ENCODE peak calls at places on chromosomes 5 and 9, in nine cellular contexts. E is endothelial cell; Z is T-helper 1 cell; L is tibial nerve; C is GM23338; T is adipocyte; R is suprapubic skin; F is activated T-helper 1 cell treated with anti-CD3 and anti-CD28 coated beads, Interleukin-12 subunit alpha, Interleukin-12 subunit beta, Interleukin-2, Interleukin-4 antibody, amounts not matched to agents 30 ng/mL and 10 ng/mL and 1 ng/mL, durations not matched to agents 14 hours and 24 hours and 36 hours; U is T-helper 2 cell. P is an unnamed sample.

GRCh38 chr9:127543221-127543620 is 68.9 kb upstream of the STXBP1 start:
- DNase-seq in F (no peak), E (no peak), U (no peak), L (no peak), T (no peak), R (no peak), Z (no peak), C (no peak), P (no peak)

GRCh38 chr9:100074093-100074492 is 24.7 kb downstream of the ERP44 start:
- DNase-seq in U (no peak), C (no peak), E (no peak), T (no peak), L (no peak), F (no peak), Z (no peak), R (no peak), P (no peak)

GRCh38 chr5:55306641-55307382 is 682 bp downstream of the DHX29 start:
- DNase-seq in C (no peak), U (no peak), F (no peak), T (peak; percentile 24), L (no peak), E (no peak), R (no peak), Z (no peak), P (no peak)

GRCh38 chr9:95409650-95410426 is 92.3 kb upstream of the FANCC start:
- DNase-seq in F (no peak), C (no peak), U (no peak), Z (no peak), T (peak; percentile 96), E (no peak), L (no peak), R (no peak), P (no peak)

GRCh38 chr5:175129619-175130018 is 314.4 kb downstream of the DRD1 start:
- DNase-seq in R (no peak), C (no peak), T (no peak), F (no peak), L (no peak), Z (no peak), U (no peak), E (no peak), P (no peak)

GRCh38 chr5:27403248-27403882 is 365.0 kb upstream of the CDH9 start:
- DNase-seq in E (no peak), U (no peak), R (no peak), C (peak; percentile 4), T (peak; percentile 3), F (no peak), L (no peak), Z (no peak), P (no peak)

GRCh38 chr5:143495124-143495523 is 91.6 kb upstream of the NR3C1 start:
- DNase-seq in T (peak; percentile 80), Z (no peak), E (no peak), U (no peak), C (no peak), F (no peak), R (no peak), L (no peak), P (no peak)

GRCh38 chr9:27162045-27162444 is 53.0 kb downstream of the TEK start:
- DNase-seq in E (no peak), F (no peak), Z (no peak), U (no peak), R (no peak), L (no peak), T (peak; percentile 47), C (no peak), P (no peak)

GRCh38 chr9:101706261-101706798 is 32.1 kb downstream of the GRIN3A start:
- DNase-seq in E (no peak), U (no peak), L (no peak), F (no peak), C (peak; percentile 10), Z (no peak), R (no peak), T (no peak), P (no peak)

GRCh38 chr5:38445374-38446028 is 110.9 kb downstream of the LIFR start:
- DNase-seq in C (no peak), U (no peak), E (no peak), R (no peak), L (peak; percentile 55), F (no peak), Z (no peak), T (no peak), P (no peak)

GRCh38 chr9:105158898-105159297 is 85.6 kb upstream of the SLC44A1 start:
- DNase-seq in U (no peak), T (no peak), R (no peak), Z (no peak), E (no peak), L (no peak), C (no peak), F (no peak), P (no peak)

GRCh38 chr5:38465702-38466443 is 90.6 kb downstream of the LIFR start:
- DNase-seq in U (no peak), Z (no peak), C (no peak), T (no peak), E (no peak), L (no peak), R (no peak), F (no peak), P (no peak)

GRCh38 chr5:57693488-57694305 is 211.1 kb upstream of the ACTBL2 start:
- DNase-seq in E (no peak), U (no peak), R (no peak), F (no peak), C (peak; percentile 13), T (peak; percentile 55), Z (no peak), L (no peak), P (no peak)

GRCh38 chr5:130323804-130324454 is 419.7 kb downstream of the CHSY3 start:
- DNase-seq in R (no peak), T (no peak), Z (no peak), F (no peak), E (no peak), L (no peak), C (no peak), U (no peak), P (no peak)

GRCh38 chr5:122766130-122766529 is 8.8 kb upstream of the SNX2 start:
- DNase-seq in L (no peak), T (no peak), F (no peak), Z (no peak), U (no peak), R (no peak), C (no peak), E (no peak), P (no peak)

GRCh38 chr9:27109621-27110020 is 596 bp downstream of the TEK start:
- DNase-seq in Z (no peak), L (no peak), R (no peak), T (no peak), E (no peak), C (no peak), F (no peak), U (no peak), P (no peak)

GRCh38 chr5:40410231-40410861 is 269.4 kb upstream of the PTGER4 start:
- DNase-seq in C (no peak), L (no peak), F (peak; percentile 76), E (no peak), R (no peak), Z (peak; percentile 66), T (no peak), U (peak; percentile 57), P (peak; percentile 66)

GRCh38 chr5:142747034-142747433 is 23.1 kb upstream of the ARHGAP26 start:
- DNase-seq in E (no peak), F (no peak), T (peak; percentile 90), R (no peak), Z (no peak), C (no peak), U (no peak), L (no peak), P (no peak)

GRCh38 chr5:105878402-105878801 is 1792.3 kb downstream of the EFNA5 start:
- DNase-seq in L (no peak), R (no peak), U (no peak), F (no peak), C (no peak), Z (no peak), E (no peak), T (no peak), P (no peak)

GRCh38 chr5:181203093-181203711 is 1.8 kb downstream of the TRIM7 start:
- DNase-seq in L (no peak), U (no peak), F (no peak), C (peak; percentile 8), T (peak; percentile 41), R (no peak), E (no peak), Z (no peak), P (no peak)

GRCh38 chr5:176629317-176629852 is 949 bp downstream of the SNCB start:
- DNase-seq in C (no peak), R (no peak), Z (no peak), L (no peak), F (no peak), T (no peak), U (no peak), E (no peak), P (no peak)

GRCh38 chr5:16681761-16682335 is 65.1 kb upstream of the RETREG1 start:
- DNase-seq in F (no peak), U (no peak), R (no peak), L (no peak), E (no peak), C (no peak), T (no peak), Z (no peak), P (no peak)

GRCh38 chr5:80251636-80252035 is 4.2 kb downstream of the SERINC5 start:
- DNase-seq in R (no peak), Z (no peak), T (peak; percentile 27), C (no peak), U (no peak), E (no peak), F (no peak), L (no peak), P (no peak)

GRCh38 chr5:139638090-139638735 is 9.9 kb upstream of the CXXC5 start:
- DNase-seq in U (no peak), C (peak; percentile 71), T (peak; percentile 82), E (peak; percentile 55), L (no peak), Z (no peak), R (peak; percentile 84), F (no peak), P (peak; percentile 36)

GRCh38 chr9:127537014-127537413 is 75.1 kb upstream of the STXBP1 start:
- DNase-seq in C (peak; percentile 39), U (no peak), R (no peak), F (no peak), Z (no peak), L (no peak), T (peak; percentile 55), E (no peak), P (no peak)

GRCh38 chr5:58454025-58454424 is 5.9 kb downstream of the PLK2 start:
- DNase-seq in E (no peak), F (no peak), Z (no peak), L (no peak), U (no peak), C (no peak), T (no peak), R (no peak), P (no peak)

GRCh38 chr5:57298985-57299491 is 125.2 kb downstream of the GPBP1 start:
- DNase-seq in U (peak; percentile 15), L (no peak), E (peak; percentile 50), T (peak; percentile 96), R (no peak), C (peak; percentile 88), F (peak; percentile 20), Z (no peak), P (peak; percentile 15)

GRCh38 chr9:129958771-129959170 is 84.2 kb downstream of the FNBP1 start:
- DNase-seq in R (no peak), E (no peak), T (no peak), F (no peak), Z (no peak), L (no peak), C (no peak), U (no peak), P (no peak)

GRCh38 chr5:32443145-32443540 is 1.4 kb downstream of the ZFR start:
- DNase-seq in T (peak; percentile 69), E (no peak), R (no peak), C (peak; percentile 16), Z (no peak), L (no peak), U (no peak), F (no peak), P (no peak)